ENCODE peak calls at places on chromosomes 5 and 9, in nine cellular contexts. One of them, this sample, is unnamed.

GRCh38 chr9:116318463-116319271 is 165.1 kb downstream of the PAPPA start:
- DNase-seq in HTR-8/SVneo: no peak
- DNase-seq in T-helper 2 cell: no peak
- DNase-seq in activated T-cell treated with anti-CD3 and anti-CD28 coated beads for 1 hour: no peak
- DNase-seq in retina: peak
- DNase-seq in RWPE1: no peak
- DNase-seq in CD4-positive, alpha-beta memory T cell: no peak
- DNase-seq in T-helper 9 cell: no peak
- DNase-seq in substantia nigra: no peak
- DNase-seq in this sample: peak

GRCh38 chr5:112800901-112801300 is 60.2 kb upstream of the SRP19 start:
- DNase-seq in substantia nigra: no peak
- DNase-seq in RWPE1: no peak
- DNase-seq in T-helper 9 cell: no peak
- DNase-seq in CD4-positive, alpha-beta memory T cell: no peak
- DNase-seq in activated T-cell treated with anti-CD3 and anti-CD28 coated beads for 1 hour: no peak
- DNase-seq in retina: peak
- DNase-seq in T-helper 2 cell: no peak
- DNase-seq in HTR-8/SVneo: no peak
- DNase-seq in this sample: peak

GRCh38 chr9:22649384-22649783 is 202.8 kb downstream of the DMRTA1 start:
- DNase-seq in T-helper 9 cell: no peak
- DNase-seq in HTR-8/SVneo: no peak
- DNase-seq in activated T-cell treated with anti-CD3 and anti-CD28 coated beads for 1 hour: no peak
- DNase-seq in substantia nigra: no peak
- DNase-seq in retina: no peak
- DNase-seq in T-helper 2 cell: no peak
- DNase-seq in RWPE1: no peak
- DNase-seq in CD4-positive, alpha-beta memory T cell: no peak
- DNase-seq in this sample: no peak

GRCh38 chr5:10034008-10034407 is 215.7 kb downstream of the ATPSCKMT start:
- DNase-seq in retina: no peak
- DNase-seq in CD4-positive, alpha-beta memory T cell: no peak
- DNase-seq in substantia nigra: no peak
- DNase-seq in HTR-8/SVneo: no peak
- DNase-seq in T-helper 9 cell: no peak
- DNase-seq in T-helper 2 cell: no peak
- DNase-seq in activated T-cell treated with anti-CD3 and anti-CD28 coated beads for 1 hour: no peak
- DNase-seq in RWPE1: no peak
- DNase-seq in this sample: peak

GRCh38 chr9:92609142-92609500 is 60.8 kb downstream of the IPPK start:
- DNase-seq in retina: peak
- DNase-seq in T-helper 2 cell: no peak
- DNase-seq in CD4-positive, alpha-beta memory T cell: no peak
- DNase-seq in RWPE1: no peak
- DNase-seq in substantia nigra: peak
- DNase-seq in activated T-cell treated with anti-CD3 and anti-CD28 coated beads for 1 hour: no peak
- DNase-seq in T-helper 9 cell: no peak
- DNase-seq in HTR-8/SVneo: no peak
- DNase-seq in this sample: peak

GRCh38 chr5:154444559-154445421 is 1.0 kb upstream of the SAP30L start:
- DNase-seq in CD4-positive, alpha-beta memory T cell: peak
- DNase-seq in T-helper 2 cell: no peak
- DNase-seq in T-helper 9 cell: peak
- DNase-seq in activated T-cell treated with anti-CD3 and anti-CD28 coated beads for 1 hour: no peak
- DNase-seq in HTR-8/SVneo: peak
- DNase-seq in substantia nigra: no peak
- DNase-seq in RWPE1: peak
- DNase-seq in retina: no peak
- DNase-seq in this sample: peak

GRCh38 chr9:108445431-108446018 is 410.3 kb downstream of the ACTL7B start:
- DNase-seq in substantia nigra: peak
- DNase-seq in T-helper 9 cell: no peak
- DNase-seq in HTR-8/SVneo: no peak
- DNase-seq in retina: no peak
- DNase-seq in RWPE1: no peak
- DNase-seq in T-helper 2 cell: no peak
- DNase-seq in CD4-positive, alpha-beta memory T cell: no peak
- DNase-seq in activated T-cell treated with anti-CD3 and anti-CD28 coated beads for 1 hour: no peak
- DNase-seq in this sample: no peak

GRCh38 chr5:90022002-90022710 is 387.4 kb downstream of the CETN3 start:
- DNase-seq in retina: no peak
- DNase-seq in T-helper 9 cell: no peak
- DNase-seq in HTR-8/SVneo: no peak
- DNase-seq in T-helper 2 cell: no peak
- DNase-seq in CD4-positive, alpha-beta memory T cell: no peak
- DNase-seq in substantia nigra: no peak
- DNase-seq in RWPE1: no peak
- DNase-seq in activated T-cell treated with anti-CD3 and anti-CD28 coated beads for 1 hour: no peak
- DNase-seq in this sample: no peak

GRCh38 chr9:110278080-110278707 is 21.9 kb upstream of the TXN start:
- DNase-seq in RWPE1: peak
- DNase-seq in retina: no peak
- DNase-seq in activated T-cell treated with anti-CD3 and anti-CD28 coated beads for 1 hour: no peak
- DNase-seq in substantia nigra: no peak
- DNase-seq in T-helper 2 cell: no peak
- DNase-seq in HTR-8/SVneo: no peak
- DNase-seq in CD4-positive, alpha-beta memory T cell: no peak
- DNase-seq in T-helper 9 cell: no peak
- DNase-seq in this sample: no peak

GRCh38 chr9:134775552-134775951 is 105.1 kb upstream of the FCN2 start:
- DNase-seq in RWPE1: no peak
- DNase-seq in T-helper 9 cell: no peak
- DNase-seq in activated T-cell treated with anti-CD3 and anti-CD28 coated beads for 1 hour: no peak
- DNase-seq in HTR-8/SVneo: no peak
- DNase-seq in substantia nigra: no peak
- DNase-seq in T-helper 2 cell: no peak
- DNase-seq in retina: no peak
- DNase-seq in CD4-positive, alpha-beta memory T cell: no peak
- DNase-seq in this sample: peak

GRCh38 chr9:137069508-137070071 is 767 bp downstream of the SAPCD2 start:
- DNase-seq in T-helper 2 cell: no peak
- DNase-seq in substantia nigra: no peak
- DNase-seq in activated T-cell treated with anti-CD3 and anti-CD28 coated beads for 1 hour: no peak
- DNase-seq in HTR-8/SVneo: no peak
- DNase-seq in retina: no peak
- DNase-seq in CD4-positive, alpha-beta memory T cell: no peak
- DNase-seq in T-helper 9 cell: no peak
- DNase-seq in RWPE1: no peak
- DNase-seq in this sample: peak

GRCh38 chr9:36873247-36873875 is 160.7 kb downstream of the PAX5 start:
- DNase-seq in CD4-positive, alpha-beta memory T cell: peak
- DNase-seq in T-helper 9 cell: peak
- DNase-seq in activated T-cell treated with anti-CD3 and anti-CD28 coated beads for 1 hour: peak
- DNase-seq in RWPE1: peak
- DNase-seq in retina: peak
- DNase-seq in T-helper 2 cell: peak
- DNase-seq in substantia nigra: no peak
- DNase-seq in HTR-8/SVneo: peak
- DNase-seq in this sample: peak

GRCh38 chr9:4117835-4118610 is 181.8 kb downstream of the GLIS3 start:
- DNase-seq in RWPE1: no peak
- DNase-seq in T-helper 2 cell: no peak
- DNase-seq in substantia nigra: no peak
- DNase-seq in T-helper 9 cell: peak
- DNase-seq in activated T-cell treated with anti-CD3 and anti-CD28 coated beads for 1 hour: peak
- DNase-seq in HTR-8/SVneo: no peak
- DNase-seq in CD4-positive, alpha-beta memory T cell: peak
- DNase-seq in retina: no peak
- DNase-seq in this sample: no peak

GRCh38 chr5:43042176-43042625 is 2.1 kb upstream of the ANXA2R start:
- DNase-seq in retina: peak
- DNase-seq in T-helper 9 cell: peak
- DNase-seq in CD4-positive, alpha-beta memory T cell: peak
- DNase-seq in RWPE1: no peak
- DNase-seq in substantia nigra: peak
- DNase-seq in HTR-8/SVneo: no peak
- DNase-seq in T-helper 2 cell: peak
- DNase-seq in activated T-cell treated with anti-CD3 and anti-CD28 coated beads for 1 hour: peak
- DNase-seq in this sample: peak

GRCh38 chr5:79886456-79886855 is 104.6 kb downstream of the MTX3 start:
- DNase-seq in activated T-cell treated with anti-CD3 and anti-CD28 coated beads for 1 hour: no peak
- DNase-seq in RWPE1: no peak
- DNase-seq in CD4-positive, alpha-beta memory T cell: no peak
- DNase-seq in T-helper 2 cell: no peak
- DNase-seq in HTR-8/SVneo: no peak
- DNase-seq in retina: no peak
- DNase-seq in substantia nigra: no peak
- DNase-seq in T-helper 9 cell: no peak
- DNase-seq in this sample: no peak

GRCh38 chr9:127561491-127562270 is 50.4 kb upstream of the STXBP1 start:
- DNase-seq in activated T-cell treated with anti-CD3 and anti-CD28 coated beads for 1 hour: no peak
- DNase-seq in HTR-8/SVneo: peak
- DNase-seq in T-helper 2 cell: no peak
- DNase-seq in CD4-positive, alpha-beta memory T cell: no peak
- DNase-seq in substantia nigra: no peak
- DNase-seq in retina: no peak
- DNase-seq in T-helper 9 cell: no peak
- DNase-seq in RWPE1: peak
- DNase-seq in this sample: peak

GRCh38 chr9:95506438-95506691 is 10.4 kb downstream of the PTCH1 start:
- DNase-seq in retina: peak
- DNase-seq in activated T-cell treated with anti-CD3 and anti-CD28 coated beads for 1 hour: no peak
- DNase-seq in T-helper 2 cell: no peak
- DNase-seq in CD4-positive, alpha-beta memory T cell: peak
- DNase-seq in HTR-8/SVneo: no peak
- DNase-seq in T-helper 9 cell: peak
- DNase-seq in substantia nigra: no peak
- DNase-seq in RWPE1: no peak
- DNase-seq in this sample: no peak

GRCh38 chr5:147051193-147051592 is 172.6 kb upstream of the PPP2R2B start:
- DNase-seq in T-helper 2 cell: no peak
- DNase-seq in activated T-cell treated with anti-CD3 and anti-CD28 coated beads for 1 hour: no peak
- DNase-seq in HTR-8/SVneo: no peak
- DNase-seq in retina: no peak
- DNase-seq in substantia nigra: no peak
- DNase-seq in CD4-positive, alpha-beta memory T cell: no peak
- DNase-seq in T-helper 9 cell: no peak
- DNase-seq in RWPE1: no peak
- DNase-seq in this sample: no peak

GRCh38 chr9:125932012-125932411 is 184.8 kb downstream of the PBX3 start:
- DNase-seq in T-helper 2 cell: no peak
- DNase-seq in retina: no peak
- DNase-seq in HTR-8/SVneo: peak
- DNase-seq in activated T-cell treated with anti-CD3 and anti-CD28 coated beads for 1 hour: no peak
- DNase-seq in RWPE1: peak
- DNase-seq in T-helper 9 cell: no peak
- DNase-seq in CD4-positive, alpha-beta memory T cell: no peak
- DNase-seq in substantia nigra: no peak
- DNase-seq in this sample: no peak

GRCh38 chr9:31719262-31719661 is 665.2 kb upstream of the ACO1 start:
- DNase-seq in activated T-cell treated with anti-CD3 and anti-CD28 coated beads for 1 hour: no peak
- DNase-seq in CD4-positive, alpha-beta memory T cell: no peak
- DNase-seq in substantia nigra: no peak
- DNase-seq in HTR-8/SVneo: no peak
- DNase-seq in retina: no peak
- DNase-seq in RWPE1: no peak
- DNase-seq in T-helper 2 cell: no peak
- DNase-seq in T-helper 9 cell: no peak
- DNase-seq in this sample: no peak

GRCh38 chr9:134442486-134443168 is 116.4 kb downstream of the RXRA start:
- DNase-seq in CD4-positive, alpha-beta memory T cell: no peak
- DNase-seq in substantia nigra: no peak
- DNase-seq in T-helper 2 cell: no peak
- DNase-seq in HTR-8/SVneo: no peak
- DNase-seq in RWPE1: no peak
- DNase-seq in activated T-cell treated with anti-CD3 and anti-CD28 coated beads for 1 hour: no peak
- DNase-seq in T-helper 9 cell: no peak
- DNase-seq in retina: peak
- DNase-seq in this sample: peak